ENCODE peak calls at places on chromosomes 11 and 22, in six cellular contexts. B is fibroblast of lung, F is body of pancreas, I is tibial nerve, S is neuronal stem cell, Y is GM23248. K is an unnamed sample. For H3K27me3, the result is how much of the 10 kb centered on the place peaks cover.

GRCh38 chr11:113176971-113177370 is 137.4 kb upstream of the TTC12 start:
- DNase-seq in I (no peak), Y (peak), F (no peak), B (peak), S (no peak), K (no peak)

GRCh38 chr11:68749501-68750196 is 1.7 kb downstream of the TESMIN start:
- DNase-seq in Y (peak), I (no peak), B (peak), F (no peak), S (peak), K (no peak)

GRCh38 chr22:44360686-44361381 is 48.1 kb upstream of the SHISAL1 start:
- DNase-seq in I (no peak), Y (peak), F (no peak), B (peak), S (no peak), K (no peak)

GRCh38 chr22:44658371-44658953 is 43.5 kb upstream of the PRR5 start:
- DNase-seq in B (peak), I (no peak), F (no peak), S (no peak), Y (peak), K (peak)

GRCh38 chr11:96472085-96472484 is 82.3 kb downstream of the JRKL start:
- DNase-seq in I (no peak), F (no peak), B (no peak), S (no peak), Y (no peak), K (no peak)

GRCh38 chr22:39967103-39967829 is 7.1 kb downstream of the TMA7B start:
- DNase-seq in F (peak), I (no peak), B (peak), S (no peak), Y (peak), K (no peak)

GRCh38 chr11:27076121-27076589 is 35.5 kb downstream of the BBOX1 start:
- DNase-seq in F (peak), Y (no peak), B (no peak), S (no peak), I (no peak), K (no peak)

GRCh38 chr11:22079133-22079847 is 113.6 kb upstream of the ANO5 start:
- DNase-seq in I (no peak), F (peak), B (no peak), S (no peak), Y (no peak), K (no peak)

GRCh38 chr22:36328635-36329216 is 59.0 kb downstream of the MYH9 start:
- DNase-seq in I (no peak), S (no peak), Y (peak), B (peak), F (peak), K (no peak)

GRCh38 chr11:7968686-7969085 is 3.4 kb upstream of the NLRP10 start:
- DNase-seq in I (no peak), S (no peak), F (no peak), B (no peak), Y (peak), K (no peak)

GRCh38 chr22:31676700-31677099 is 14.7 kb upstream of the PISD start:
- DNase-seq in B (peak), F (peak), Y (peak), I (peak), S (peak), K (peak)

GRCh38 chr11:96464695-96465307 is 75.0 kb downstream of the JRKL start:
- DNase-seq in S (peak), Y (peak), I (no peak), F (no peak), B (peak), K (no peak)

GRCh38 chr11:32893947-32894827 is 1.6 kb downstream of the QSER1 start:
- DNase-seq in I (no peak), F (peak), B (peak), Y (peak), S (peak), K (peak)

GRCh38 chr11:11409916-11410315 is 56.9 kb upstream of the CSNK2A3 start:
- DNase-seq in B (no peak), F (no peak), Y (no peak), I (no peak), S (no peak), K (peak)

GRCh38 chr11:20162340-20162739 is 2.1 kb upstream of the DBX1 start:
- DNase-seq in B (no peak), Y (no peak), F (no peak), S (no peak), I (no peak), K (no peak)

GRCh38 chr22:50008151-50009040 is 4.2 kb downstream of the IL17REL start:
- DNase-seq in B (no peak), S (no peak), Y (no peak), I (no peak), F (no peak), K (no peak)

GRCh38 chr11:85277693-85278092 is 349.5 kb downstream of the DLG2 start:
- DNase-seq in F (no peak), B (no peak), Y (no peak), I (no peak), S (no peak), K (no peak)

GRCh38 chr11:1307998-1308744 is 1.3 kb downstream of the TOLLIP start:
- DNase-seq in F (peak), I (no peak), S (no peak), B (no peak), Y (peak), K (no peak)

GRCh38 chr11:6405837-6406236 is 13.1 kb downstream of the APBB1 start:
- DNase-seq in F (no peak), I (no peak), Y (no peak), S (no peak), B (no peak), K (no peak)

GRCh38 chr11:121521145-121522042 is 68.6 kb upstream of the SORL1-AS1 start:
- DNase-seq in F (no peak), S (no peak), I (no peak), B (no peak), Y (peak), K (no peak)

GRCh38 chr22:26414347-26414746 is 14.7 kb upstream of the ASPHD2 start:
- DNase-seq in B (no peak), I (no peak), Y (no peak), S (no peak), F (no peak), K (no peak)
- H3K4me3 ChIP-seq in B (no peak), I (no peak), Y (no peak), S (no peak), F (no peak), K (no peak)

GRCh38 chr11:133991101-133991500 is 34.3 kb upstream of the IGSF9B start:
- DNase-seq in F (no peak), Y (no peak), B (no peak), S (no peak), I (no peak), K (no peak)

GRCh38 chr11:133987221-133987620 is 30.5 kb upstream of the IGSF9B start:
- DNase-seq in Y (no peak), F (no peak), I (no peak), B (no peak), S (no peak), K (no peak)

GRCh38 chr11:133990501-133990900 is 33.7 kb upstream of the IGSF9B start:
- DNase-seq in F (no peak), I (no peak), S (no peak), B (no peak), Y (no peak), K (no peak)

GRCh38 chr11:133986545-133986944 is 29.8 kb upstream of the IGSF9B start:
- DNase-seq in F (peak), I (no peak), S (no peak), Y (no peak), B (no peak), K (no peak)

DNA sequence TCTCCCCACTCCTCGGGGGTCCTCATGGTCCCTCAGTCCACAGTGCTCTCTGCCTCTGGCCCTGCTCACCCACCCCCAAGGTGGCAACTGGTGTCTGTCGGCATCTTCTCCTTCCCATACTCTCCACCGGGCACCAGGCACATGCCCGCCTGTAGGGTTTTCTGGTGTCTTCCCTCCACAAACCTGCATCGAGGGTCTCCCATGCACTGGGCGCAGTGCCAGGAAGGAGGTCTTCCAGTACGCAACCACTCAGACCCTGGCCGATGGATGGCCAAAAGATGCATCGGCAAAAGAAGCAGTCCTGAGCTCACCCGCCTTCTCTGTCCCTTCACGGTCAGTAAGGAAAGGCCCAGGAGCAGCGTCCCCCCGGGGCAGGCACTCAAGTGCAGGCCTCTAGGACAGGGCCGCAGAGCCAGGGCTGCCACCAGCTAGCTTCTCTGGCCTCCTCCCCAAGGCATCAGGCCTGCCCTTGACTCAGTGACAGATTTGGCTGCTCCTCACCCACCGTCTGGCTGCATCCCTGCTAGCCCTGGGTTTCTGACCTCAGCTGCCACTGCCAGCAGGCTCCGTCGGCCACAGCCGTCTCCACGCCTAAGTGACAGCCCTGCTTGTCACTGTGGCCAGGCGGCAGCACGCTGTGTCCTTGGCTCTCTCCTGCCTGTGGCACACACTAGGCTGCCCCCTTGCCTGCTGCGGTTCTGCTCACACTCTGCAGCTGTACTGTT is 32.1 kb upstream of the IGSF9B start:
- DNase-seq in Y (no peak), B (no peak), I (no peak), F (no peak), S (no peak), K (peak)
- H3K27me3 ChIP-seq in Y (under half), B (under half), I (under half), F (under half), S (half or more), K (under half)

GRCh38 chr11:108927791-108928545 is 263.1 kb downstream of the DDX10 start:
- DNase-seq in B (no peak), I (no peak), S (no peak), F (peak), Y (no peak), K (no peak)
- H3K4me3 ChIP-seq in B (no peak), I (no peak), S (no peak), F (no peak), Y (no peak), K (no peak)

GRCh38 chr11:2771758-2772466 is 72.1 kb upstream of the KCNQ1OT1 start:
- DNase-seq in Y (no peak), F (no peak), B (no peak), S (no peak), I (peak), K (peak)

GRCh38 chr11:2768471-2769408 is 68.9 kb upstream of the KCNQ1OT1 start:
- DNase-seq in B (peak), I (peak), F (no peak), Y (peak), S (no peak), K (no peak)

GRCh38 chr11:2770556-2771301 is 70.9 kb upstream of the KCNQ1OT1 start:
- DNase-seq in F (no peak), Y (no peak), S (no peak), B (no peak), I (peak), K (peak)

GRCh38 chr11:2769409-2769778 is 69.6 kb upstream of the KCNQ1OT1 start:
- DNase-seq in F (no peak), I (peak), Y (no peak), S (no peak), B (no peak), K (peak)

GRCh38 chr11:2769779-2770555 is 70.2 kb upstream of the KCNQ1OT1 start:
- DNase-seq in I (peak), S (no peak), Y (no peak), B (no peak), F (no peak), K (peak)
- H3K27me3 ChIP-seq in I (under half), S (under half), Y (under half), B (under half), F (under half), K (under half)